ENCODE peak calls at places on chromosomes 12 and 14, in ten cellular contexts. W is ovary; A is PC-9; I is naive thymus-derived CD4-positive, alpha-beta T cell; N is K562; J is right atrium auricular region; O is CD4-positive, CD25-positive, alpha-beta regulatory T cell; X is fibroblast of the aortic adventitia; F is skeletal muscle cell; C is heart left ventricle. U is an unnamed sample.

GRCh38 chr12:124567673-124568373 is 411 bp upstream of the NCOR2 start:
- DNase-seq in W (peak), A (no peak), I (peak), N (peak), J (peak), O (peak), X (peak), F (peak), C (peak), U (peak)

GRCh38 chr14:104343690-104344640 is 205.6 kb downstream of the KIF26A start:
- DNase-seq in W (no peak), A (no peak), I (no peak), N (no peak), J (no peak), O (no peak), X (no peak), F (no peak), C (no peak), U (no peak)

GRCh38 chr12:105485321-105485910 is 154.9 kb downstream of the C12orf75 start:
- DNase-seq in W (peak), A (peak), I (no peak), N (no peak), J (peak), O (no peak), X (peak), F (peak), C (peak), U (peak)

GRCh38 chr12:89344043-89344861 is 8.0 kb downstream of the DUSP6 start:
- DNase-seq in W (no peak), A (no peak), I (no peak), N (no peak), J (no peak), O (no peak), X (no peak), F (no peak), C (no peak), U (no peak)

GRCh38 chr12:89542912-89543592 is 17.2 kb upstream of the POC1B start:
- DNase-seq in W (peak), A (peak), I (peak), N (peak), J (peak), O (peak), X (peak), F (peak), C (peak), U (peak)

GRCh38 chr12:7374423-7375144 is 69.4 kb downstream of the CD163L1 start:
- DNase-seq in W (no peak), A (no peak), I (no peak), N (peak), J (no peak), O (no peak), X (peak), F (no peak), C (peak), U (peak)

GRCh38 chr14:68473050-68473449 is 319.8 kb downstream of the ZFP36L1 start:
- DNase-seq in W (no peak), A (no peak), I (no peak), N (no peak), J (no peak), O (no peak), X (no peak), F (no peak), C (no peak), U (no peak)

GRCh38 chr12:122871851-122872785 is 23.8 kb downstream of the VPS37B start:
- DNase-seq in W (no peak), A (peak), I (peak), N (no peak), J (peak), O (peak), X (peak), F (peak), C (peak), U (peak)

GRCh38 chr12:125861299-125862281 is 796.4 kb downstream of the AACS start:
- DNase-seq in W (peak), A (no peak), I (no peak), N (peak), J (no peak), O (no peak), X (no peak), F (no peak), C (peak), U (peak)

GRCh38 chr14:68793734-68794129 is 865 bp upstream of the ZFP36L1 start:
- DNase-seq in W (no peak), A (no peak), I (no peak), N (no peak), J (no peak), O (no peak), X (no peak), F (no peak), C (no peak), U (no peak)

DNA sequence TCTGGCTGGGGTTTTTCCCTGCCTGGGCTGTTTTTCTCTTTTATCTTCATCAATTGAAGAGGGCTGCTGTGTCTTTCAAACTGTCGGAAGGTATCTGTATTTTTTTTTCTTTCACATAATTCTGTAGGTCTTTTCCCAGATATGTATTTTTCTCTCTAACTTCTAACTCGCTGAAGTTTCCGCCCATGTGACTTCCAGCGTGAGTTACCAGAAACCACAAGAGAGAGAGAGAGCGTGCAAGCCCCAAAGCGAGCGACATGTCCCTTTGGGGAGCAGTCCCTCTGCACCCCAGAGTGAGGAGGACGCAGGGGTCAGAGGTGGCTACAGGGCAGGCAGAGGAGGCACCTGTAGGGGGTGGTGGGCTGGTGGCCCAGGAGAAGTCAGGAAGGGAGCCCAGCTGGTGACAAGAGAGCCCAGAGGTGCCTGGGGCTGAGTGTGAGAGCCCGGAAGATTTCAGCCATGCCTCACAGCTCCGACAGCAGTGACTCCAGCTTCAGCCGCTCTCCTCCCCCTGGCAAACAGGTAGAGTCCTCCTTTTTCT is at the start of gene BATF:
- DNase-seq in W (no peak), A (peak), I (peak), N (no peak), J (no peak), O (peak), X (no peak), F (no peak), C (no peak), U (no peak)
- H3K4me3 ChIP-seq in W (no peak), A (peak), I (peak), N (peak), J (peak), O (peak), X (no peak), F (no peak), C (peak), U (no peak)

GRCh38 chr12:83474369-83474768 is 787.7 kb downstream of the TMTC2 start:
- DNase-seq in W (no peak), A (no peak), I (no peak), N (no peak), J (no peak), O (no peak), X (no peak), F (no peak), C (no peak), U (no peak)

GRCh38 chr12:83472350-83472749 is 785.6 kb downstream of the TMTC2 start:
- DNase-seq in W (no peak), A (no peak), I (no peak), N (no peak), J (no peak), O (no peak), X (no peak), F (no peak), C (no peak), U (no peak)

GRCh38 chr12:83471341-83471740 is 784.6 kb downstream of the TMTC2 start:
- DNase-seq in W (no peak), A (no peak), I (no peak), N (no peak), J (no peak), O (no peak), X (no peak), F (no peak), C (no peak), U (no peak)

GRCh38 chr12:83472772-83473171 is 786.1 kb downstream of the TMTC2 start:
- DNase-seq in W (no peak), A (no peak), I (no peak), N (no peak), J (no peak), O (no peak), X (no peak), F (no peak), C (no peak), U (no peak)

GRCh38 chr12:83473408-83474095 is 786.8 kb downstream of the TMTC2 start:
- DNase-seq in W (no peak), A (no peak), I (no peak), N (no peak), J (no peak), O (no peak), X (no peak), F (no peak), C (no peak), U (no peak)
- H3K4me3 ChIP-seq in W (no peak), A (no peak), I (no peak), N (no peak), J (no peak), O (no peak), X (no peak), F (no peak), C (no peak), U (no peak)

DNA sequence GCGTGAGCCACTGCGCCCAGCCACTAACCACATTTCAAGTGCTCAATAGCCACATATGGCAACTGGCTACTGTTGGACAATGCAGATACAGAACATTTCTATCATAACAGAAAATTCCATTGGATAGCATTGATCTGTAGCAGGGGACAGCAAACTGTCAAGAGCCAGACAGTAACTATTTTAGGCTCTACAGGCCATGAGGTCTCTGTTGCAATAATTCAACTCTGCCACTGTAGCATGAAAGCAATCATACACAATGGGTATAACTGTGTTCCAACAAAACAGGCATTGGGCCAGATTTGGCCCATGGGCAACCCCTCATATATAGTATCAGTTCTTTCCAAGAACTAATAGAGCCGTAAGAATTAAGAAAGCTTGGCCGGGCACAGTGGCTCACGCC is 8.0 kb downstream of the CSRNP2 start:
- DNase-seq in W (no peak), A (no peak), I (no peak), N (no peak), J (no peak), O (no peak), X (no peak), F (no peak), C (no peak), U (no peak)
- H3K4me3 ChIP-seq in W (no peak), A (no peak), I (no peak), N (no peak), J (no peak), O (no peak), X (no peak), F (no peak), C (no peak), U (no peak)

GRCh38 chr12:54259194-54260011 is 20.5 kb downstream of the CBX5 start:
- DNase-seq in W (peak), A (no peak), I (peak), N (peak), J (peak), O (peak), X (peak), F (peak), C (peak), U (peak)
- H3K4me3 ChIP-seq in W (peak), A (no peak), I (no peak), N (peak), J (peak), O (peak), X (peak), F (peak), C (peak), U (peak)

DNA sequence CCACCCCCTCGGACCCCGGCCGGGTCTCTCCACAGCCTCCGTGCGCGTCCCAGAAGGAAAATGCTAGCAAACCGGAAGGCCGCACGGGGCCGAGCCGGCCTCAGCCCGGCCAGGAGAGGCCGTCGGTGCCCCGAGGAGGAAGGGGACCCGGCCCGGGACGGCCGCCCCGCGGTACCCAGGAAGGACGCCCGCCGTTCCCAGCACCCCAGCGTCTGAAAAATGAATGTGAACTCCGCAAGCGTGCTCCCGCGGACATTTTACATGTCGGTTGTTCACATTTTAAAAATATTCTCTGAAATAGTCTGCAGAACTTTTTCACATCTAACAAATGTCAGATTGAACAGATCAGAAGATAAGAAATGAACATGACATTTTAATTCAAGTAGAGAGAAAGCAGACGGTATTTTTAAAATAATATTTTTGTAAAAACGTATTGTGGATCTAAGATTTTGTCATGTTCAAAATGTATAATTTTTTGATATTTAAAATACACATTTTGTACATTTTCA is 101.8 kb upstream of the DIO3 start:
- DNase-seq in W (no peak), A (no peak), I (no peak), N (no peak), J (no peak), O (no peak), X (no peak), F (no peak), C (no peak), U (no peak)
- H3K4me3 ChIP-seq in W (no peak), A (no peak), I (no peak), N (no peak), J (no peak), O (no peak), X (no peak), F (no peak), C (no peak), U (peak)

GRCh38 chr12:24920141-24920540 is 28.8 kb downstream of the BCAT1 start:
- DNase-seq in W (no peak), A (no peak), I (no peak), N (no peak), J (no peak), O (no peak), X (no peak), F (no peak), C (no peak), U (no peak)
- H3K4me3 ChIP-seq in W (no peak), A (no peak), I (no peak), N (no peak), J (no peak), O (no peak), X (no peak), F (no peak), C (no peak), U (no peak)

DNA sequence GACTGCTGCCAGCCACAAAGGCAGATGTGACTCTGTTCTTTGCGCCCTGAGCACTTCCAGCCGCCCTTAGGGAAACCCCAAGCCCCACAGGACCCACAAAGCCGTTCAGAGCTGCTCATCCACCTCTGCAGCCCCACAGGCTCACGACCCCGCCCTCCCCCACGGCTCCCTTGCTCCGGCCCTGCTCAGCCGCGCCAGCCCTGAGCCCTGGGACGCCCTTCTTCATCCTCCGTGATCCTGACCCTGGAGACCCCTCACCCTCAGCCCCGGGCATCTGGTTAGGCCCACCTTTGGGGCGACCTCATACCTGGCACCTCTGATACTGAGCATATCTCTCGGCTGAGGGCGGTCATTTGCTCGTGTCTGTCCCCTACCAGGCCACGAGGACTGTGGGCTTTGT is 125.8 kb upstream of the EVL start:
- DNase-seq in W (no peak), A (no peak), I (no peak), N (no peak), J (no peak), O (no peak), X (no peak), F (no peak), C (no peak), U (no peak)
- H3K4me3 ChIP-seq in W (no peak), A (no peak), I (no peak), N (no peak), J (no peak), O (no peak), X (no peak), F (no peak), C (no peak), U (no peak)

U was measured in right cardiac atrium.